ENCODE peak calls at places on chromosomes 4 and X, in seven cellular contexts. Q, G, Y, N, L, T and R are unnamed samples.

GRCh38 chr4:40199179-40199670 is 2.4 kb downstream of the RHOH start:
- DNase-seq in T (no peak), L (no peak), G (peak), Q (no peak), N (no peak), Y (no peak), R (no peak)

GRCh38 chr4:2254665-2255500 is 7.0 kb downstream of the MXD4 start:
- DNase-seq in G (no peak), Y (peak), Q (no peak), T (no peak), L (no peak), N (no peak), R (no peak)

GRCh38 chrX:105126201-105126600 is 94.3 kb downstream of the TEX13A start:
- DNase-seq in Q (no peak), L (no peak), Y (no peak), G (no peak), N (no peak), T (no peak), R (peak)

GRCh38 chrX:34778961-34779360 is 121.9 kb upstream of the TMEM47 start:
- DNase-seq in T (no peak), L (no peak), G (no peak), N (no peak), Q (no peak), Y (no peak), R (no peak)

GRCh38 chr4:4606321-4606720 is 64.5 kb upstream of the STX18 start:
- DNase-seq in L (no peak), Q (no peak), G (no peak), N (no peak), Y (no peak), T (no peak), R (peak)

GRCh38 chr4:7195546-7196282 is 3.4 kb downstream of the SORCS2 start:
- DNase-seq in G (no peak), Q (no peak), L (no peak), N (no peak), Y (peak), T (no peak), R (no peak)

GRCh38 chr4:165312506-165312905 is 15.0 kb upstream of the MSMO1 start:
- DNase-seq in Y (no peak), N (no peak), G (no peak), Q (no peak), L (no peak), T (no peak), R (no peak)

GRCh38 chr4:151486166-151486565 is 77.2 kb downstream of the FHIP1A start:
- DNase-seq in Y (no peak), N (no peak), T (no peak), Q (no peak), L (no peak), G (no peak), R (no peak)

GRCh38 chr4:174349156-174349555 is 65.4 kb downstream of the CEP44 start:
- DNase-seq in Q (no peak), G (no peak), N (no peak), Y (no peak), T (no peak), L (no peak), R (no peak)

GRCh38 chr4:47933798-47934197 is 19.4 kb upstream of the NFXL1 start:
- DNase-seq in Y (no peak), T (no peak), L (no peak), Q (peak), N (no peak), G (peak), R (peak)

GRCh38 chr4:91826186-91826585 is 477.6 kb upstream of the GRID2 start:
- DNase-seq in L (no peak), T (peak), N (no peak), Q (no peak), Y (no peak), G (no peak), R (no peak)

GRCh38 chr4:120286813-120287212 is 220.2 kb upstream of the MAD2L1 start:
- DNase-seq in T (no peak), Y (no peak), L (no peak), Q (no peak), N (no peak), G (no peak), R (no peak)

GRCh38 chr4:152206646-152207435 is 329.1 kb downstream of the FBXW7 start:
- DNase-seq in Y (no peak), T (no peak), N (no peak), Q (no peak), G (no peak), L (no peak), R (no peak)

GRCh38 chr4:21790437-21791029 is 158.0 kb downstream of the KCNIP4 start:
- DNase-seq in Q (peak), N (no peak), T (peak), L (no peak), G (no peak), Y (no peak), R (peak)

GRCh38 chrX:25599061-25599460 is 539.1 kb upstream of the MAGEB18 start:
- DNase-seq in Q (no peak), T (no peak), Y (no peak), L (no peak), G (no peak), N (no peak), R (no peak)

GRCh38 chrX:31508338-31508737 is 436.5 kb upstream of the FTHL17 start:
- DNase-seq in T (peak), L (no peak), G (no peak), Y (peak), N (no peak), Q (no peak), R (no peak)

GRCh38 chr4:140673729-140674128 is 82.5 kb downstream of the TBC1D9 start:
- DNase-seq in T (no peak), Y (no peak), Q (no peak), G (no peak), N (no peak), L (no peak), R (no peak)

GRCh38 chrX:49627030-49627777 is 28.4 kb downstream of the GAGE1 start:
- DNase-seq in Y (no peak), G (peak), Q (no peak), T (no peak), N (no peak), L (peak), R (peak)

GRCh38 chrX:619812-620493 is 10.6 kb upstream of the SHOX start:
- DNase-seq in G (no peak), T (no peak), Y (no peak), L (no peak), N (no peak), Q (no peak), R (no peak)

GRCh38 chr4:23245196-23245595 is 552.5 kb downstream of the GBA3 start:
- DNase-seq in G (no peak), N (no peak), L (no peak), T (no peak), Y (no peak), Q (no peak), R (no peak)

GRCh38 chr4:124530464-124531077 is 182.0 kb downstream of the ANKRD50 start:
- DNase-seq in Y (no peak), L (no peak), T (no peak), Q (no peak), G (no peak), N (no peak), R (no peak)

GRCh38 chrX:39855748-39856129 is 242.0 kb downstream of the BCOR start:
- DNase-seq in N (peak), Y (no peak), G (peak), L (no peak), T (peak), Q (peak), R (peak)